ENCODE peak calls at places on chromosomes 13 and 19, in four cellular contexts. X is T-helper 2 cell, P is amygdala, F is fibroblast of lung. A is an unnamed sample.

GRCh38 chr19:33731886-33732285 is 64.8 kb upstream of the KCTD15 start:
- DNase-seq in F (no peak), P (no peak), X (no peak), A (no peak)

GRCh38 chr19:38004505-38005223 is 97.7 kb downstream of the SIPA1L3 start:
- DNase-seq in F (peak), X (no peak), P (peak), A (peak)

GRCh38 chr19:2503521-2504109 is 27.7 kb downstream of the GADD45B start:
- DNase-seq in F (peak), P (no peak), X (peak), A (no peak)

GRCh38 chr19:46602392-46603194 is 1.5 kb downstream of the CALM3 start:
- DNase-seq in P (no peak), X (peak), F (no peak), A (no peak)

GRCh38 chr13:53784331-53784730 is 755.7 kb downstream of the OLFM4 start:
- DNase-seq in F (no peak), P (no peak), X (no peak), A (no peak)

GRCh38 chr19:49911381-49912145 is 14.9 kb upstream of the IL4I1 start:
- DNase-seq in P (no peak), X (no peak), F (no peak), A (no peak)

GRCh38 chr13:37158481-37158880 is 53.0 kb upstream of the CSNK1A1L start:
- DNase-seq in F (no peak), P (no peak), X (no peak), A (no peak)

GRCh38 chr19:18660051-18660910 is 23.2 kb upstream of the CRTC1 start:
- DNase-seq in P (no peak), X (no peak), F (peak), A (no peak)

GRCh38 chr13:28503182-28503980 is 8.5 kb upstream of the FLT1 start:
- DNase-seq in F (no peak), X (no peak), P (no peak), A (no peak)

GRCh38 chr19:56066152-56067023 is 54.7 kb downstream of the ZNF787 start:
- DNase-seq in F (peak), X (peak), P (peak), A (peak)

GRCh38 chr13:28641600-28641926 is 17.4 kb upstream of the POMP start:
- DNase-seq in F (no peak), P (no peak), X (no peak), A (no peak)

GRCh38 chr19:12833747-12834417 is 497 bp downstream of the RTBDN start:
- DNase-seq in F (no peak), P (no peak), X (no peak), A (peak)

GRCh38 chr19:38559428-38560401 is 58.0 kb downstream of the MAP4K1 start:
- DNase-seq in X (peak), F (no peak), P (no peak), A (no peak)

GRCh38 chr19:34341935-34342680 is 22.9 kb upstream of the GPI start:
- DNase-seq in P (no peak), X (no peak), F (no peak), A (peak)

GRCh38 chr19:37961198-37961597 is 54.2 kb downstream of the SIPA1L3 start:
- DNase-seq in X (no peak), F (no peak), P (no peak), A (no peak)

GRCh38 chr13:73428137-73428536 is 369.3 kb downstream of the KLF5 start:
- DNase-seq in P (no peak), X (no peak), F (peak), A (no peak)

GRCh38 chr19:48812094-48812929 is 1.5 kb upstream of the BCAT2 start:
- DNase-seq in X (peak), P (peak), F (peak), A (peak)

GRCh38 chr19:4379383-4380253 is 20.7 kb downstream of the SH3GL1 start:
- DNase-seq in X (peak), F (no peak), P (no peak), A (no peak)

GRCh38 chr19:35195822-35196221 is 32.7 kb downstream of the FAM187B start:
- DNase-seq in P (no peak), F (no peak), X (no peak), A (no peak)

GRCh38 chr13:25301347-25302113 is at the start of gene NUP58:
- DNase-seq in X (peak), F (peak), P (peak), A (peak)

GRCh38 chr19:6576869-6577281 is 14.1 kb downstream of the CD70 start:
- DNase-seq in X (no peak), F (no peak), P (no peak), A (no peak)

GRCh38 chr13:38223093-38223492 is 126.6 kb upstream of the UFM1 start:
- DNase-seq in F (peak), P (no peak), X (no peak), A (no peak)

GRCh38 chr19:54674021-54674617 is 11.3 kb downstream of the LILRB4 start:
- DNase-seq in F (peak), P (no peak), X (no peak), A (no peak)

GRCh38 chr19:913080-913748 is at the start of gene R3HDM4:
- DNase-seq in F (peak), P (peak), X (peak), A (peak)

GRCh38 chr13:50451609-50452008 is 391.9 kb downstream of the DLEU7 start:
- DNase-seq in X (no peak), F (no peak), P (no peak), A (no peak)

A was measured in posterior cingulate gyrus.